ENCODE peak calls at places on chromosomes 3 and 15, in four cellular contexts. V, A, J and C are unnamed samples.
A peak's percentile ranks its signal among the peaks of the same experiment; 100 is the strongest.

GRCh38 chr3:15330031-15330596 is 2.3 kb downstream of the SH3BP5 start:
- DNase-seq in A (peak; percentile 88), V (no peak), J (no peak), C (no peak)

GRCh38 chr3:156615592-156616173 is 58.7 kb upstream of the TIPARP start:
- DNase-seq in J (no peak), V (no peak), A (no peak), C (no peak)

GRCh38 chr15:79091204-79091867 is 756 bp upstream of the RASGRF1 start:
- DNase-seq in J (no peak), V (peak; percentile 16), A (no peak), C (no peak)

GRCh38 chr15:94131875-94132274 is 99.5 kb upstream of the MCTP2 start:
- DNase-seq in A (no peak), V (no peak), J (no peak), C (no peak)

GRCh38 chr15:75661041-75661778 is 13.5 kb downstream of the SNX33 start:
- DNase-seq in V (no peak), J (no peak), A (peak; percentile 92), C (no peak)

GRCh38 chr15:27250223-27250622 is 279.2 kb downstream of the GABRG3 start:
- DNase-seq in V (no peak), A (no peak), J (no peak), C (no peak)

GRCh38 chr3:56379723-56380287 is 88.5 kb downstream of the ERC2 start:
- DNase-seq in J (no peak), V (no peak), A (no peak), C (no peak)

GRCh38 chr3:197356275-197356674 is 57.9 kb upstream of the DLG1 start:
- DNase-seq in V (no peak), J (no peak), A (peak; percentile 68), C (no peak)

GRCh38 chr3:21835266-21835665 is 84.3 kb upstream of the ZNF385D start:
- DNase-seq in J (no peak), A (no peak), V (no peak), C (no peak)

GRCh38 chr3:86793786-86794185 is 197.2 kb downstream of the VGLL3 start:
- DNase-seq in V (no peak), J (no peak), A (no peak), C (no peak)

GRCh38 chr3:118955914-118956556 is 78.6 kb downstream of the IGSF11 start:
- DNase-seq in V (no peak), J (no peak), A (no peak), C (no peak)

GRCh38 chr3:197000211-197000610 is 29.4 kb downstream of the MELTF start:
- DNase-seq in J (no peak), A (no peak), V (no peak), C (no peak)

GRCh38 chr15:85532689-85533088 is 152.3 kb downstream of the AKAP13 start:
- DNase-seq in J (no peak), A (no peak), V (no peak), C (no peak)

GRCh38 chr3:51977449-51978142 is 2.7 kb downstream of the ABHD14A start:
- DNase-seq in J (no peak), A (no peak), V (no peak), C (no peak)

GRCh38 chr3:47581835-47582234 is 3.2 kb upstream of the CSPG5 start:
- DNase-seq in V (no peak), A (no peak), J (no peak), C (no peak)

GRCh38 chr3:75692061-75692460 is 27.9 kb downstream of the FRG2C start:
- DNase-seq in V (no peak), A (no peak), J (no peak), C (no peak)

GRCh38 chr3:64654013-64654412 is 33.8 kb downstream of the ADAMTS9 start:
- DNase-seq in V (no peak), J (no peak), A (no peak), C (no peak)

GRCh38 chr15:44319385-44319784 is 30.9 kb downstream of the GOLM2 start:
- DNase-seq in V (no peak), J (no peak), A (no peak), C (no peak)
- TF ChIP-seq CTCF in V (no peak), J (no peak), A (no peak), C (no peak)

GRCh38 chr3:189827108-189827507 is 195.9 kb downstream of the TP63 start:
- DNase-seq in J (no peak), V (no peak), A (no peak), C (no peak)

GRCh38 chr3:189821251-189821650 is 190.1 kb downstream of the TP63 start:
- DNase-seq in J (no peak), A (no peak), V (no peak), C (no peak)

GRCh38 chr3:189822726-189823125 is 191.5 kb downstream of the TP63 start:
- DNase-seq in V (no peak), J (no peak), A (no peak), C (no peak)

GRCh38 chr3:189826566-189826965 is 195.4 kb downstream of the TP63 start:
- DNase-seq in V (no peak), J (no peak), A (no peak), C (no peak)

DNA sequence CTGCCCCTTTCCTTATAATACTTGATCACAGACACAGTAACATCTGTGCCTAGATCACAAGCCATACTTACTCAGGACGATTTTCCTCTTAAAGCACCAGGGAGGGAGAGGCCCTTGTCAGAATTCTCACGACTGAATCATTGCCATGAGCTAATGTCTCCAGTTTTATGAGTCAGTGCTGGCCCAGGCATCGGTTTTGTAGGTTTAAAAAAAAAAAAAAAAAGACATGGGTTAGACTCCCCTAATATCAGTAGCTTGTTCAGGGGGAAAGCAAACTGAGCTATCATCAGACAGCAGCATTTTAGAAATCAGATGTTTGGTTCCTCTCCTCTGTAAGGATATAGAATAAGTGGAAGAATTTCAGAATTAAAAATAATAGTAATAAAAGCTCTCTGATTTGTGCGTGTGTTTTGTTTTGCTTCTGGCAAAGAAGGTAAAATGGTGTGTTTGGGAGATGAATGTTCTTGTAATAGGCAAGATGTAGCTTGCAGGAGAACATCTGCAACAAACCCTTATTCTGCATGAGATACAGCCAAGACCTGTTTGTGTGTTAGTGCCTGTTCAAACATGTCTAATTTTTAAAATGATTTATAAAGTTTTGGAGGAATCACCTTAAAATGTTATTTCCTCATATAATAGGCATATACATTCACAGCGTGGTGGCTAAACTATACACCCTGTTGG is 193.6 kb downstream of the TP63 start:
- DNase-seq in J (no peak), V (no peak), A (no peak), C (no peak)
- TF ChIP-seq CTCF in J (no peak), V (no peak), A (no peak), C (no peak)

GRCh38 chr3:33884204-33884561 is 85.8 kb downstream of the PDCD6IP start:
- DNase-seq in A (no peak), V (no peak), J (no peak), C (no peak)
- TF ChIP-seq CTCF in A (peak; percentile 40), V (peak; percentile 21), J (no peak), C (no peak)

GRCh38 chr15:73054417-73054963 is 2.2 kb downstream of the NEO1 start:
- DNase-seq in J (no peak), A (no peak), V (no peak), C (no peak)

GRCh38 chr15:73053398-73053723 is 1.1 kb downstream of the NEO1 start:
- DNase-seq in V (no peak), A (no peak), J (no peak), C (no peak)

GRCh38 chr15:73051402-73051810 is 857 bp upstream of the NEO1 start:
- DNase-seq in V (no peak), J (no peak), A (no peak), C (no peak)

GRCh38 chr15:73051811-73052678 is at the start of gene NEO1:
- DNase-seq in V (peak; percentile 88), J (peak; percentile 61), A (peak; percentile 74), C (peak; percentile 76)

GRCh38 chr15:73052679-73053397 is 575 bp downstream of the NEO1 start:
- DNase-seq in J (peak; percentile 19), A (no peak), V (peak; percentile 48), C (peak; percentile 18)
- TF ChIP-seq CTCF in J (no peak), A (peak; percentile 55), V (peak; percentile 47), C (peak; percentile 31)

DNA sequence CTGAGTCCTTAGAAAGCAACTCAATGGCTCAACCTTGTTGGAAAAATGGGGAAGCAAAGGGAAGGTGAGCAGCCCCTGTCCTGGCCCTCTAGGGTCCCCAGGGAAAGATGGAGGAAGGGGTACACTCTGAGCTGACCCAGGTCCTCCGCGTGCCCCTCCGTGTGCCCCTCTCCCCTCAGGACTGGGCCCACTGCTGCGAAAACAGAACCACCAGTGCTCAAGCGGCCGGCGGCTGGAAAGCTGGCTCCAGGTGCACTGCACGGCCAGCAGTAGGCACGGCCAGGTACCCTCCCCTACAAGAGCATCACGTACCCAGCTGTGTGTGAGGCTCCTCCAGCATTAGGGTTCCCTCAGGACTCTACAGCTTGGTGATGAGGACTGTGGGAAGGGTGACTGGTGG is 26.3 kb downstream of the RAB43 start:
- DNase-seq in A (no peak), V (no peak), J (no peak), C (no peak)
- TF ChIP-seq CTCF in A (no peak), V (no peak), J (no peak), C (no peak)

DNA sequence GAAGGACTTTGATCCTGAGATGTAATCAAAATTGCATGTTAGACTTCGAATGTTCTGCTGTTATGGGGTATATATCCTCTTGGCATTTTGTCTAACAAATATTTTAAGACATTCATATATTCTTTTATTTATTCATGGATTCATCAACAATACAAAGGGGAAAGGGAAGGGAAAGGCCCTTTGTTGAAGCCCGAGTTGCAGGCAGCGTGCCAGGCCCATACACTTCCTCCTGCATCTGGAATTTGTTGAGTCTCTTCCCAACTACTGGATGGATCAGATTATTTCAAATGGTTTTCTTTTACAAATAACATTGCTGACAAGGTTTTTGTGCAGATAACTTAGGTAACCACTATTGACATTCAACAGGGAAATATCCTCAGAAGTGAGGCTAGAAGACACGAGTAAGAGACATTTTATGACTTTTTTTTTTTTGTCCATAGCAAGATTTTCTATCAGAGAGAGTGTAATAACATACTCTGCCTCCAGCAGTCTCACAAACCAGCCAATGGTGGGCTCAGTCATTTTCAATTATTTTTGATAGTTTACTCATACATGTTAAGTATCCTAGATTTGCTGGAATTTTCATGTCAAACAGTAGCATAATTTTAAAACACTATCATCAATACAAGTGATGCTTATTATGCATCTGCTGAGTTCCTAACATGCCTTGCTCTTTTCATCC is 94.3 kb downstream of the RPL39L start:
- DNase-seq in J (no peak), V (no peak), A (no peak), C (no peak)
- TF ChIP-seq CTCF in J (no peak), V (peak; percentile 34), A (no peak), C (no peak)

GRCh38 chr15:52078876-52079700 is 33.5 kb downstream of the BCL2L10 start:
- DNase-seq in A (peak; percentile 81), J (peak; percentile 60), V (peak; percentile 88), C (peak; percentile 63)

GRCh38 chr15:52080031-52080430 is 32.5 kb downstream of the BCL2L10 start:
- DNase-seq in J (no peak), V (no peak), A (no peak), C (no peak)

GRCh38 chr15:52080993-52081392 is 31.6 kb downstream of the BCL2L10 start:
- DNase-seq in A (no peak), J (no peak), V (no peak), C (no peak)

GRCh38 chr15:52078197-52078875 is 34.2 kb downstream of the BCL2L10 start:
- DNase-seq in J (no peak), V (no peak), A (no peak), C (no peak)

GRCh38 chr15:52076889-52077781 is 35.4 kb downstream of the BCL2L10 start:
- DNase-seq in A (no peak), V (no peak), J (no peak), C (no peak)
- TF ChIP-seq CTCF in A (no peak), V (no peak), J (no peak), C (no peak)